ENCODE peak calls at places on chromosome 14, in seven cellular contexts. T is stomach, I is prostate gland, B is transverse colon, C is HepG2, M is AG10803, Q is brain microvascular endothelial cell. O is an unnamed sample.

GRCh38 chr14:32574269-32574668 is 245.2 kb downstream of the AKAP6 start:
- DNase-seq in T (no peak), I (no peak), B (no peak), C (no peak), M (no peak), Q (no peak), O (no peak)

GRCh38 chr14:74049886-74050495 is 30.8 kb downstream of the BBOF1 start:
- DNase-seq in T (no peak), I (no peak), B (no peak), C (no peak), M (peak), Q (no peak), O (no peak)

GRCh38 chr14:49623941-49624806 is 3.6 kb downstream of the MGAT2 start:
- DNase-seq in T (no peak), I (no peak), B (peak), C (no peak), M (peak), Q (no peak), O (no peak)

GRCh38 chr14:30389134-30389900 is 169.6 kb upstream of the G2E3 start:
- DNase-seq in T (no peak), I (peak), B (no peak), C (no peak), M (peak), Q (no peak), O (peak)

GRCh38 chr14:90645842-90646443 is 170.3 kb downstream of the TTC7B start:
- DNase-seq in T (no peak), I (no peak), B (no peak), C (peak), M (peak), Q (peak), O (peak)

GRCh38 chr14:104523546-104523935 is 56.0 kb upstream of the C14orf180 start:
- DNase-seq in T (no peak), I (no peak), B (no peak), C (no peak), M (no peak), Q (no peak), O (no peak)

GRCh38 chr14:34024768-34025144 is 73.9 kb upstream of the EGLN3 start:
- DNase-seq in T (no peak), I (no peak), B (no peak), C (no peak), M (no peak), Q (no peak), O (no peak)

GRCh38 chr14:90518941-90519256 is 122.1 kb downstream of the CALM1 start:
- DNase-seq in T (peak), I (no peak), B (peak), C (peak), M (peak), Q (no peak), O (peak)

GRCh38 chr14:32011225-32011624 is 65.9 kb upstream of the ARHGAP5 start:
- DNase-seq in T (no peak), I (no peak), B (no peak), C (no peak), M (no peak), Q (no peak), O (no peak)

GRCh38 chr14:83714141-83714540 is 1815.8 kb upstream of the FLRT2 start:
- DNase-seq in T (no peak), I (no peak), B (no peak), C (no peak), M (no peak), Q (no peak), O (no peak)

GRCh38 chr14:53619625-53620324 is 336.9 kb downstream of the BMP4 start:
- DNase-seq in T (no peak), I (no peak), B (no peak), C (no peak), M (peak), Q (peak), O (no peak)

GRCh38 chr14:54040851-54041250 is 84.2 kb upstream of the BMP4 start:
- DNase-seq in T (no peak), I (no peak), B (no peak), C (no peak), M (no peak), Q (no peak), O (no peak)

GRCh38 chr14:102192840-102193502 is 53.3 kb downstream of the WDR20 start:
- DNase-seq in T (no peak), I (no peak), B (no peak), C (no peak), M (no peak), Q (no peak), O (no peak)

GRCh38 chr14:96162741-96163140 is 41.9 kb upstream of the BDKRB2 start:
- DNase-seq in T (peak), I (no peak), B (no peak), C (no peak), M (peak), Q (peak), O (no peak)

GRCh38 chr14:72416892-72417291 is 477.0 kb downstream of the DPF3 start:
- DNase-seq in T (no peak), I (no peak), B (peak), C (peak), M (no peak), Q (no peak), O (peak)

GRCh38 chr14:101186544-101186943 is 283.0 kb upstream of the RTL1 start:
- DNase-seq in T (peak), I (no peak), B (no peak), C (no peak), M (no peak), Q (no peak), O (no peak)

GRCh38 chr14:79631276-79631675 is 580.0 kb downstream of the DIO2 start:
- DNase-seq in T (no peak), I (no peak), B (no peak), C (no peak), M (no peak), Q (no peak), O (no peak)

GRCh38 chr14:70934502-70935134 is 27.4 kb downstream of the PCNX1 start:
- DNase-seq in T (no peak), I (no peak), B (no peak), C (peak), M (peak), Q (no peak), O (no peak)

GRCh38 chr14:23366163-23366921 is 1.4 kb upstream of the EFS start:
- DNase-seq in T (no peak), I (peak), B (peak), C (no peak), M (peak), Q (no peak), O (no peak)

GRCh38 chr14:92093320-92093719 is 13.1 kb downstream of the ATXN3 start:
- DNase-seq in T (no peak), I (no peak), B (no peak), C (no peak), M (no peak), Q (no peak), O (no peak)

GRCh38 chr14:35730871-35731270 is 78.2 kb downstream of the RALGAPA1 start:
- DNase-seq in T (no peak), I (no peak), B (no peak), C (no peak), M (no peak), Q (no peak), O (no peak)

GRCh38 chr14:70005281-70005805 is 126.1 kb downstream of the SMOC1 start:
- DNase-seq in T (peak), I (no peak), B (peak), C (peak), M (no peak), Q (no peak), O (peak)

GRCh38 chr14:74955229-74955999 is at the start of gene PGF:
- DNase-seq in T (peak), I (peak), B (peak), C (no peak), M (peak), Q (no peak), O (peak)

GRCh38 chr14:54856152-54856551 is 46.5 kb downstream of the GCH1 start:
- DNase-seq in T (no peak), I (no peak), B (no peak), C (no peak), M (no peak), Q (no peak), O (no peak)

GRCh38 chr14:100622234-100622633 is 35.0 kb upstream of the BEGAIN start:
- DNase-seq in T (no peak), I (no peak), B (peak), C (no peak), M (no peak), Q (no peak), O (no peak)

GRCh38 chr14:22333408-22334274 is 255.4 kb downstream of the DAD1 start:
- DNase-seq in T (peak), I (peak), B (peak), C (peak), M (peak), Q (peak), O (peak)

GRCh38 chr14:93347850-93348249 is 868 bp downstream of the COX8C start:
- DNase-seq in T (no peak), I (no peak), B (no peak), C (no peak), M (no peak), Q (no peak), O (no peak)

GRCh38 chr14:54291491-54292191 is 105.2 kb upstream of the CDKN3 start:
- DNase-seq in T (no peak), I (no peak), B (no peak), C (peak), M (peak), Q (no peak), O (no peak)

GRCh38 chr14:44300911-44301310 is 206.2 kb downstream of the FSCB start:
- DNase-seq in T (no peak), I (no peak), B (no peak), C (no peak), M (no peak), Q (no peak), O (no peak)

GRCh38 chr14:67187826-67188225 is 1.4 kb upstream of the GARIN2 start:
- DNase-seq in T (peak), I (no peak), B (no peak), C (no peak), M (peak), Q (peak), O (peak)

GRCh38 chr14:73239463-73240241 is 2.3 kb downstream of the PAPLN start:
- DNase-seq in T (no peak), I (peak), B (peak), C (no peak), M (peak), Q (peak), O (no peak)

GRCh38 chr14:72554401-72554800 is 339.5 kb downstream of the DPF3 start:
- DNase-seq in T (no peak), I (no peak), B (no peak), C (no peak), M (no peak), Q (no peak), O (no peak)

GRCh38 chr14:102805454-102805891 is 28.2 kb downstream of the TRAF3 start:
- DNase-seq in T (no peak), I (no peak), B (peak), C (no peak), M (peak), Q (peak), O (no peak)

GRCh38 chr14:104927901-104928300 is 3.2 kb downstream of the PLD4 start:
- DNase-seq in T (no peak), I (no peak), B (no peak), C (no peak), M (no peak), Q (no peak), O (no peak)

GRCh38 chr14:64986578-64987571 is at the start of gene FNTB:
- DNase-seq in T (peak), I (peak), B (peak), C (peak), M (peak), Q (peak), O (peak)
- TF ChIP-seq CTCF in T (peak), I (peak), B (peak), C (peak), M (peak), Q (peak), O (no peak)

GRCh38 chr14:80636071-80636470 is 305.5 kb downstream of the CEP128 start:
- DNase-seq in T (no peak), I (no peak), B (no peak), C (no peak), M (peak), Q (peak), O (no peak)
- TF ChIP-seq CTCF in T (no peak), I (no peak), B (no peak), C (peak), M (peak), Q (no peak), O (no peak)

GRCh38 chr14:87748558-87748957 is 244.4 kb downstream of the GALC start:
- DNase-seq in T (no peak), I (no peak), B (no peak), C (no peak), M (no peak), Q (no peak), O (no peak)

DNA sequence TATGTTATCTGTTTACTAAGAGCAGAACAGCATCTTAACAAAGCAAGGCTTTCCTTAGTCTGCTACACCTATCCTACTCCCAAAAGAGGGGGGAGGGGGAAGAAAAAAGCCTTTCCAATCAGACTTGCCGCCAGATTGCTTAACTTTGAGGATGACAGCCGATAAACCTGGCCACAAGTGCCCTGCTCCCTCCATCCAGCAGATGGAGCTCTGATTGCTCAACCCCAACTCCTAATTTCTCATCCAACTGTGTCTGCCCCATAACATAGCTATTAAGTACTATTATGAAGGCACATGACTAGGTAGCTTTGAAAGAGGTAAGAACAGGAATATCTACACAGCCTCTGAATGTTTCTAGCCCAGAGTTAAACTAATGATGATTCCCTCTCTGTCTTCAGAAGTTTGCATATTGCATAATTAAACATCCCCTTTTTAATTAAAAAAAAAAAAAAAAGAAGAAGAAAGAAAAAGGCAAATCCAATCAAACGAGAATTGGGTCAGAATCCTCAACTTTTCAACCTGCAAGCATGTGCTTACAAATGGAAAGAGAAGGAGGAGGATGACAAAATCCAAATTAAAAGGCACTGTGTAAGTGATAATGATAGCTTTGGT is 247.4 kb downstream of the GALC start:
- DNase-seq in T (no peak), I (no peak), B (no peak), C (peak), M (peak), Q (peak), O (peak)
- TF ChIP-seq CTCF in T (peak), I (peak), B (no peak), C (peak), M (peak), Q (peak), O (peak)

DNA sequence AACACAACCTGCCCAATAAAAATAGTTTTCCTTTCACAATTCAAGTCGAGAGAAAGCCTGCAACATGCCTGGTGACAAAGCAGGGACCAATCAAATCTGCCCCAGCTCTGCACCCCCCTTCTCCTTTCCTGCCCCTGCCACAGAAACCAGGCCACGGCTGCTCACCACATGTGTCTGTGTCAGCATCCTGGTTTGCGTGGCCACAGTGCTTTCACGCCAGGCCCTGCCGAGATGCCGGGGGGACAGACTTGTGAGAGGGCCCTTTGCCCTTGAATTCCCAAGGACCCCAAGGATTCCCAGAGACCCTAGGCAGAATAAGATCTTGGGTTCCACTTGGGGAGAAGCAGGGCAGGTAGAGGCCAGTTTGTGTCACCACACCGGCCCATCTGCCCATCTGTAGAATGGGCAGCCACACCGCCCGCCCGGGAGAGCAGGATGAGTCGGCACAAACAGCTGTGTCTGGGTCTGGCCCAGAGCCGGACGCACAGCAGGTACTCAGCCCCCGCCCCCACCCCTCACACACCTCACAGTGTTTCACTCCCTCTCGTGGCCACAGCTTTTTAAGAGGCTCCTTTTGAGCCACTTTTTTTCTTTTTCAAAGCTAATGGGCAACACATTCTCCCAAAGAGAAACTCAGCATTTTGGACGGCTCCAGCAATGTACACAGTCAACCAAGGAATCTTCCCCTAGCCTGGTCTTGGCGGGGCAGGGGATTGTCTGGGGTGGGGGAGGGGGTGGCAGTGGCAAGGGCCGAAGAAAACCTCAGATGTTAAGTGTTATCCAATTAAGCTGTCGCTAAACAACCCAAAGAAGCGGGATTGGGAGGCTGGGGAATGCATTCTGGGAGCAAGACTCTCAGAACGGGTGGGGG is 41.5 kb downstream of the BCL11B start:
- DNase-seq in T (no peak), I (peak), B (peak), C (no peak), M (peak), Q (no peak), O (no peak)
- TF ChIP-seq CTCF in T (no peak), I (no peak), B (no peak), C (no peak), M (peak), Q (no peak), O (no peak)

GRCh38 chr14:61104358-61104757 is 123.3 kb downstream of the SLC38A6 start:
- DNase-seq in T (no peak), I (no peak), B (no peak), C (no peak), M (no peak), Q (no peak), O (no peak)

GRCh38 chr14:61107896-61108295 is 126.9 kb downstream of the SLC38A6 start:
- DNase-seq in T (no peak), I (no peak), B (no peak), C (no peak), M (no peak), Q (no peak), O (no peak)

GRCh38 chr14:61108742-61109141 is 127.7 kb downstream of the SLC38A6 start:
- DNase-seq in T (no peak), I (no peak), B (no peak), C (no peak), M (peak), Q (no peak), O (no peak)

GRCh38 chr14:61107148-61107641 is 126.2 kb downstream of the SLC38A6 start:
- DNase-seq in T (no peak), I (no peak), B (no peak), C (no peak), M (peak), Q (no peak), O (no peak)

DNA sequence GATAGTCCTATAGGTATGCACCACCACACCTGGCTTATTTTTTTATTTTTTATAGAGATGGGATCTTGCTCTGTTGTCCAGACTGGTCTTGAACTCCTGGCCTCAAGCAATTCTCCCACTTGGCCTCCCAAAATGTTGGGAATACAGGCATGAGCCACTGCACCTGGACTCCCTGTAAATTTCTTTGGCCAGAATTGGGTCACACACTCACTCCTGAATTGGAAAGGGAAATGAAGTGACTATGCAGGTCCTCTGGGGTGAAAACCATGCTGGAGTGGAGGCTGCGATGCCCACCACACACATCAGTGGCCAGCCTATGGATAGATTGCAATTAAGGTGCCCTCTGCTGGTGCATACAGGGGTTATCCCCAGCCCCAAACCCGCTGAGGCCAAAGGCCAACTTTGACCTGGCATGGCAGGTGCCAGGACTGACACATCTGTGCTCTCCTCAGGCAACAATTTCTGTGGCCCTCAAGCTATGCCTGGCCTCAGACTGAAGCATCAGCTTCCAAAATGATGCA is 125.6 kb downstream of the SLC38A6 start:
- DNase-seq in T (no peak), I (no peak), B (no peak), C (no peak), M (no peak), Q (no peak), O (no peak)
- TF ChIP-seq CTCF in T (no peak), I (no peak), B (no peak), C (peak), M (peak), Q (peak), O (no peak)

DNA sequence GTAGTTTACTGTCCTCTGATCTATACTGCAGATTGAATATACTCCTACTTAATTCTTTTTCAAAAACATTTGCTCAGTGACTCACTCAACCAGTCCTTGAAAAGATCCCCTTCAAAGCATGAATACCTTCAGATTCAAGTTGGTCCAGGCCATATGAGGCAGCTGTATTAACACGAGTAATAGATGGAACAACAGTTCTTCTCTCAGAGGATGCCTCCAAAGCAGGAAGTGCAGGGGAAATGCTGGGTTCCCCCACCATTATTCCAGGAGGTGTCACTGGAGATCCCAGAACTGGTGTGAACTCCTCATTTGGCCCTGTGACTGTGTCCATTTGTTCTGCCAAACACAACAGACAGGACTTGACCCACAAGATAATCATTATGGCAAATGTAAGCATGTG is 20.6 kb downstream of the ARMH4 start:
- DNase-seq in T (no peak), I (no peak), B (no peak), C (peak), M (peak), Q (peak), O (no peak)
- TF ChIP-seq CTCF in T (no peak), I (no peak), B (no peak), C (peak), M (no peak), Q (peak), O (no peak)

DNA sequence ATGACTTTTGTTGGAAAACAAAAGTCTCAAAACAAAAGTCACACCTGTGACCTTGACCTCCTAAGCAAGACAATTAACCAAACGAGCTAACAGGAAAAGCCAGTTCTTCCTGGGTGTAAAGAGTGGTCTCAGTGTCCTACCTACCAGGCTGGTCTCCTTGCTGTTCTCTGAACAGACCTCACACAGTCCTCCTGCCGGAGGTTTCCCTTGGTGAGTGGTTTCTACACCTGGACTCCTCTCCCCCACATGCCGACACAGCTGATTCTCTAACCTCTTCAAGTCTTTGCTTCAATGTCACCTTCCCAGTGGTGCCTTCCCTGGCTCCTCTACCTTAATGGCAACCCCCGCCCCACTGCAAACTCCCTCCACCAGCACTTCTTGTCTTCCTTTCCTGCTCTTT is 238.6 kb downstream of the ZFP36L1 start:
- DNase-seq in T (no peak), I (no peak), B (no peak), C (no peak), M (no peak), Q (no peak), O (no peak)
- TF ChIP-seq CTCF in T (no peak), I (no peak), B (no peak), C (no peak), M (no peak), Q (no peak), O (no peak)

GRCh38 chr14:19947413-19948090 is 16.8 kb downstream of the OR4K1 start:
- DNase-seq in T (no peak), I (no peak), B (no peak), C (no peak), M (no peak), Q (no peak), O (no peak)
- TF ChIP-seq CTCF in T (no peak), I (no peak), B (no peak), C (no peak), M (no peak), Q (no peak), O (no peak)

O was measured in Calu3.